ENCODE peak calls at places on chromosomes 4 and X, in eight cellular contexts. R is right cardiac atrium, L is mammary epithelial cell, S is trophoblast cell, N is right atrium auricular region, E is body of pancreas, D is cardiac muscle cell, H is A549. Y is an unnamed sample. For H3K4me1 and H3K9me3, the result is how much of the 10 kb centered on the place peaks cover.

GRCh38 chr4:6761540-6762243 is 20.8 kb upstream of the KIAA0232 start:
- DNase-seq in R (no peak), L (no peak), S (peak), N (no peak), E (peak), D (no peak), H (no peak), Y (no peak)

GRCh38 chr4:4226606-4227438 is at the start of gene OTOP1:
- DNase-seq in R (no peak), L (no peak), S (no peak), N (no peak), E (no peak), D (no peak), H (no peak), Y (no peak)

GRCh38 chr4:121192500-121192899 is 28.4 kb upstream of the TNIP3 start:
- DNase-seq in R (no peak), L (peak), S (no peak), N (no peak), E (no peak), D (peak), H (peak), Y (no peak)

GRCh38 chrX:132957211-132958085 is 981 bp downstream of the HS6ST2 start:
- DNase-seq in R (peak), L (no peak), S (no peak), N (no peak), E (peak), D (peak), H (peak), Y (peak)

GRCh38 chrX:13094780-13095425 is 50.5 kb upstream of the FAM9C start:
- DNase-seq in R (no peak), L (no peak), S (no peak), N (no peak), E (no peak), D (no peak), H (no peak), Y (no peak)

GRCh38 chr4:6087669-6088068 is 69.4 kb upstream of the C4orf50 start:
- DNase-seq in R (no peak), L (no peak), S (no peak), N (no peak), E (peak), D (peak), H (peak), Y (no peak)

GRCh38 chr4:165493359-165493758 is 114.6 kb downstream of the CPE start:
- DNase-seq in R (peak), L (peak), S (peak), N (peak), E (peak), D (peak), H (peak), Y (peak)

GRCh38 chr4:137526681-137527080 is 5.6 kb downstream of the PCDH18 start:
- DNase-seq in R (no peak), L (no peak), S (no peak), N (no peak), E (no peak), D (no peak), H (no peak), Y (no peak)

GRCh38 chr4:81052119-81053068 is 21.9 kb downstream of the BMP3 start:
- DNase-seq in R (peak), L (peak), S (peak), N (no peak), E (peak), D (peak), H (peak), Y (peak)

GRCh38 chr4:38601244-38601915 is 62.6 kb upstream of the KLF3 start:
- DNase-seq in R (no peak), L (peak), S (no peak), N (peak), E (no peak), D (no peak), H (peak), Y (no peak)

GRCh38 chr4:8235686-8236085 is 33.9 kb upstream of the HTRA3 start:
- DNase-seq in R (peak), L (no peak), S (no peak), N (no peak), E (no peak), D (no peak), H (no peak), Y (no peak)

GRCh38 chrX:103734125-103734760 is 23.5 kb downstream of the TMEM31 start:
- DNase-seq in R (no peak), L (peak), S (peak), N (no peak), E (no peak), D (no peak), H (no peak), Y (no peak)

DNA sequence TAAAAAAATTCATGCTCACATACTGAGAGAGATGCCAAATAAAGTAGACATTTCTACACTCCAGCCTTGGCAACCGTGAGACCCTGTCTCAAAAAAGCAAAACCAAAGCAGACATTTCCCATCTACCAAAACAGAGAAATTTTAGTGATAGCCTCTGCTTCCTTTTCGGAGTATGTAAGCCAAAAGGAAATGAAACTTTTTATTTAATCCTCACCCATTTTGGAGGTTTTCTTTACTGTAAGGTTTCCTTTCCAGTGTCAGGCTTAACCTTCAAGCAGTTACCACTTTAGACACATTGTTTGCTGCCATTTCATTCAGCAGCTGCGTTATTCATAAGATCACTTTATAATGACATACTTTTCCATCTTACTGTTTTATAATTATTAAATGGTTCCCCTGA is 15.9 kb downstream of the ADD1 start:
- DNase-seq in R (no peak), L (no peak), S (no peak), N (no peak), E (no peak), D (no peak), H (no peak), Y (no peak)
- H3K4me1 ChIP-seq in R (under half), L (under half), S (under half), N (half or more), E (half or more), D (half or more), H (under half), Y (half or more)

GRCh38 chr4:108165601-108166000 is 3.1 kb downstream of the LEF1 start:
- DNase-seq in R (no peak), L (no peak), S (no peak), N (no peak), E (no peak), D (no peak), H (no peak), Y (no peak)
- H3K4me3 ChIP-seq in R (no peak), L (no peak), S (no peak), N (no peak), E (no peak), D (peak), H (no peak), Y (no peak)

DNA sequence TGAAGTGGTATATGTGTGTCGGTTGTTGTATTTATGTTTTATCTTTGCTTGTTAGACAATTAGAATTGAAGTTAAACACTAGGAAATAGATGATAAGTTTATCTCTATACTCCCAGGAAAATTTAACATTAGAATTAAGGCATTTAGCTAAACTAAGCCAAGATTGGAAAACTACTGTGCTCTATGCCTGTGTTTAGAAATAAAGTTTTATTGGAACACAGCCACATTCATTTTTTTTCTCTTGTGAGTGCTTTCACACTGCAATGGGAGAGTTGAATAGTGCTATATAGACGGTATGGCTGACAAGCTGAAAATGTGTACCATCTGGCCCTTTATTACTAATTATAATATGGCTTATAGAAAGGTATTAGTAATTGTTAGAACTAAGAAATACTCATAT is 186.7 kb upstream of the NUDT6 start:
- DNase-seq in R (no peak), L (no peak), S (no peak), N (no peak), E (no peak), D (no peak), H (no peak), Y (no peak)
- H3K9me3 ChIP-seq in R (under half), L (under half), S (under half), N (under half), E (under half), D (under half), H (under half), Y (under half)

GRCh38 chr4:1193206-1194027 is 21.0 kb upstream of the SPON2 start:
- DNase-seq in R (peak), L (no peak), S (no peak), N (no peak), E (peak), D (no peak), H (no peak), Y (no peak)
- H3K4me1 ChIP-seq in R (under half), L (under half), S (under half), N (under half), E (under half), D (under half), H (under half), Y (under half)

GRCh38 chr4:99821918-99822503 is 5.4 kb downstream of the DAPP1 start:
- DNase-seq in R (no peak), L (no peak), S (no peak), N (no peak), E (no peak), D (no peak), H (no peak), Y (no peak)
- H3K4me3 ChIP-seq in R (no peak), L (no peak), S (no peak), N (peak), E (no peak), D (no peak), H (no peak), Y (no peak)

GRCh38 chr4:156194896-156195295 is 241.2 kb upstream of the CTSO start:
- DNase-seq in R (no peak), L (peak), S (peak), N (no peak), E (no peak), D (no peak), H (no peak), Y (no peak)

GRCh38 chr4:156195914-156196313 is 242.2 kb upstream of the CTSO start:
- DNase-seq in R (no peak), L (no peak), S (no peak), N (no peak), E (no peak), D (no peak), H (no peak), Y (no peak)

GRCh38 chr4:156197216-156197615 is 243.6 kb upstream of the CTSO start:
- DNase-seq in R (no peak), L (no peak), S (peak), N (no peak), E (no peak), D (no peak), H (no peak), Y (no peak)

GRCh38 chr4:156198511-156198910 is 244.8 kb upstream of the CTSO start:
- DNase-seq in R (peak), L (no peak), S (no peak), N (no peak), E (no peak), D (no peak), H (no peak), Y (no peak)

GRCh38 chr4:156196722-156197121 is 243.1 kb upstream of the CTSO start:
- DNase-seq in R (no peak), L (no peak), S (peak), N (no peak), E (no peak), D (no peak), H (no peak), Y (no peak)
- H3K9me3 ChIP-seq in R (under half), L (under half), S (under half), N (under half), E (under half), D (under half), H (under half), Y (under half)

GRCh38 chr4:41628916-41629315 is 91.0 kb downstream of the LIMCH1 start:
- DNase-seq in R (no peak), L (no peak), S (no peak), N (no peak), E (no peak), D (no peak), H (no peak), Y (no peak)

GRCh38 chr4:41620594-41621256 is 82.8 kb downstream of the LIMCH1 start:
- DNase-seq in R (peak), L (no peak), S (peak), N (no peak), E (no peak), D (no peak), H (no peak), Y (no peak)

GRCh38 chr4:41625531-41625930 is 87.6 kb downstream of the LIMCH1 start:
- DNase-seq in R (no peak), L (no peak), S (no peak), N (no peak), E (no peak), D (no peak), H (no peak), Y (no peak)

GRCh38 chr4:41622816-41623215 is 84.9 kb downstream of the LIMCH1 start:
- DNase-seq in R (no peak), L (no peak), S (peak), N (no peak), E (no peak), D (no peak), H (no peak), Y (no peak)

DNA sequence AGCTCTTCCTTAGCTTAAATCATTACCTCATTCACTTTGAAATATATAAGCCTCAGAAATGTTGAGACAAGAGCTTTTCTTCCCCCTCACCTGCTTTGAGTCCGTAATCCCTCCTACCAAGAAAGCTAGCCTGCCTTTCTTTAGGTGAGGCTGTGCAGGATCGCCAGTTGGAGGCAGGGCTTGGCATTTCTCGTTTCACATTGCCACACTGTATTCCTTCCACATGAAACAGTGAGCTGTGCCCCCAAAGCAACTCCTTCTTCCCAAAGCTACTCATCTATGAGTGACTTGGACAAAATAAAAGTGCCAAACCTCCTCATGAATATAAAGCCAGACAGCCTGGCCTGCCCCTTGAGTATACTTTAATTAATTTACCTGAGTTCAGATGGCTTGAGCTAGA is 86.8 kb downstream of the LIMCH1 start:
- DNase-seq in R (no peak), L (no peak), S (no peak), N (no peak), E (no peak), D (no peak), H (no peak), Y (no peak)
- H3K4me1 ChIP-seq in R (under half), L (under half), S (under half), N (under half), E (under half), D (under half), H (under half), Y (under half)

DNA sequence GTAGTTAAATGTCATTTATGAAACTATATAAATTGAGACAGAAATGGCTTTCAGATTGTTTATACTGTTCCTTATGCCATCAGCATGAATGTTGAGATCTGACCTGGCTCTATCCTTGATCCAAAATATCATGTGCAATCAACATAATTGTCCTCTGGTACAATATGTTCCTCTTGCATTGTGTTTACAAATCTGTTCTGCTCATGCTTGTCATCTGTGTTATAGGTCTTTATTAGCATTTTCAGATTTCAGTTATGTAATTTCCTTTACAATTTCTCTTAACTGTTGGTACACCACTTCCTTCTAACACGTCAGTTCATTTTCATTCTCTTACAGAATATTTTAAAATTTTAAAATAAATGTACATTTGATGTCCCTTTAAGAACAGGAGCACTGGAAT is 1.6 kb downstream of the HPGD start:
- DNase-seq in R (no peak), L (no peak), S (no peak), N (no peak), E (no peak), D (no peak), H (no peak), Y (no peak)
- H3K4me3 ChIP-seq in R (no peak), L (no peak), S (no peak), N (no peak), E (no peak), D (no peak), H (peak), Y (peak)

DNA sequence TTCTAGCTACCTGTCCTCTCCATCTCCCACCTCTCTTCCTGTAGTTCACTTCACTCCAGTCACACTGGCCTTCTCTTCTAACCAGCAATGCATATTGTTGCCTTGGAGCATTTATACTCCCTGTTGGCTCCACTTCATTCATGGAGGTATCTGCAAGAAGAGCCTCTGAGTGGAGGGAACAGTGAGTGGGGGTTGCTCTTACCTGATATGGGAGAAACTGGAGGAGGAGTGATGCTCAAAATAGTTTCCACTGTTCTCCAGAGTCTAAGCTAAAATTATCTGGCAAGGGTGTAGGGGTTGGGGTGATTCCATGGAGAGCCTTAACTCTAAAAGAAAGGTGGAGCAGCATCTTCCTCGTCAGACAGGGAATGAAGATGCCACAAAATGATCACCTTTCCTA is 28.9 kb upstream of the DDX53 start:
- DNase-seq in R (no peak), L (no peak), S (no peak), N (no peak), E (no peak), D (no peak), H (no peak), Y (no peak)
- H3K9me3 ChIP-seq in R (under half), L (under half), S (under half), N (under half), E (under half), D (under half), H (under half), Y (under half)

GRCh38 chrX:10119399-10119990 is 37.3 kb upstream of the CLCN4 start:
- DNase-seq in R (peak), L (peak), S (peak), N (peak), E (peak), D (peak), H (peak), Y (peak)

GRCh38 chrX:10117301-10117700 is 39.5 kb upstream of the CLCN4 start:
- DNase-seq in R (peak), L (no peak), S (no peak), N (no peak), E (no peak), D (no peak), H (no peak), Y (no peak)

GRCh38 chrX:10117864-10118377 is 38.9 kb upstream of the CLCN4 start:
- DNase-seq in R (no peak), L (no peak), S (no peak), N (no peak), E (no peak), D (no peak), H (no peak), Y (no peak)

GRCh38 chrX:10120828-10121227 is 35.9 kb upstream of the CLCN4 start:
- DNase-seq in R (no peak), L (no peak), S (no peak), N (no peak), E (no peak), D (no peak), H (no peak), Y (no peak)

GRCh38 chrX:10118530-10118929 is 38.2 kb upstream of the CLCN4 start:
- DNase-seq in R (no peak), L (no peak), S (no peak), N (no peak), E (no peak), D (no peak), H (no peak), Y (no peak)
- H3K4me1 ChIP-seq in R (under half), L (under half), S (under half), N (under half), E (under half), D (under half), H (under half), Y (under half)